ENCODE peak calls at places on chromosomes 13 and 19, in seven cellular contexts. C, Y, Q, X, H, F and E are unnamed samples. For H3K4me1, the result is how much of the 10 kb centered on the place peaks cover.

GRCh38 chr13:77048592-77048991 is 21.6 kb upstream of the FBXL3 start:
- DNase-seq in C (no peak), Y (no peak), Q (no peak), X (peak), H (no peak), F (no peak), E (no peak)

GRCh38 chr13:32824671-32825070 is 191.6 kb upstream of the KL start:
- DNase-seq in C (no peak), Y (no peak), Q (no peak), X (peak), H (peak), F (no peak), E (no peak)

GRCh38 chr13:51148952-51149573 is 38.0 kb upstream of the C13orf42 start:
- DNase-seq in C (no peak), Y (no peak), Q (peak), X (peak), H (no peak), F (no peak), E (no peak)

GRCh38 chr19:14375055-14375581 is 6.1 kb upstream of the ADGRE5 start:
- DNase-seq in C (peak), Y (no peak), Q (no peak), X (no peak), H (no peak), F (no peak), E (no peak)

GRCh38 chr19:41897181-41897580 is 14.2 kb downstream of the ARHGEF1 start:
- DNase-seq in C (no peak), Y (no peak), Q (no peak), X (no peak), H (no peak), F (no peak), E (no peak)

GRCh38 chr13:102317593-102317992 is 84.3 kb downstream of the FGF14 start:
- DNase-seq in C (peak), Y (no peak), Q (no peak), X (no peak), H (no peak), F (no peak), E (peak)

GRCh38 chr19:7863157-7863970 is 10.8 kb downstream of the PRR36 start:
- DNase-seq in C (no peak), Y (no peak), Q (no peak), X (peak), H (no peak), F (no peak), E (no peak)

GRCh38 chr19:14576363-14576762 is 4.5 kb upstream of the NDUFB7 start:
- DNase-seq in C (no peak), Y (no peak), Q (no peak), X (no peak), H (no peak), F (no peak), E (no peak)

GRCh38 chr13:84870190-84870589 is 929.0 kb downstream of the SLITRK6 start:
- DNase-seq in C (no peak), Y (no peak), Q (no peak), X (peak), H (no peak), F (no peak), E (no peak)

GRCh38 chr13:105193026-105193425 is 1342.4 kb downstream of the EFNB2 start:
- DNase-seq in C (no peak), Y (no peak), Q (no peak), X (no peak), H (no peak), F (no peak), E (no peak)

GRCh38 chr19:15453091-15453498 is 3.3 kb upstream of the WIZ start:
- DNase-seq in C (no peak), Y (no peak), Q (peak), X (peak), H (no peak), F (no peak), E (no peak)

GRCh38 chr19:18046066-18046718 is 38.2 kb downstream of the ARRDC2 start:
- DNase-seq in C (peak), Y (no peak), Q (no peak), X (no peak), H (no peak), F (no peak), E (no peak)

GRCh38 chr13:35984287-35984686 is 146.9 kb downstream of the DCLK1 start:
- DNase-seq in C (no peak), Y (no peak), Q (no peak), X (no peak), H (no peak), F (no peak), E (no peak)

GRCh38 chr13:99218969-99219368 is 18.3 kb downstream of the UBAC2 start:
- DNase-seq in C (no peak), Y (peak), Q (no peak), X (no peak), H (no peak), F (no peak), E (no peak)

GRCh38 chr13:26872444-26873173 is 112.0 kb upstream of the GPR12 start:
- DNase-seq in C (peak), Y (no peak), Q (peak), X (peak), H (peak), F (no peak), E (no peak)

GRCh38 chr13:40123962-40124647 is 468.6 kb downstream of the COG6 start:
- DNase-seq in C (no peak), Y (no peak), Q (no peak), X (no peak), H (no peak), F (no peak), E (no peak)

GRCh38 chr19:27971071-27971470 is 1241.9 kb downstream of the UQCRFS1 start:
- DNase-seq in C (no peak), Y (no peak), Q (no peak), X (peak), H (no peak), F (no peak), E (no peak)

GRCh38 chr13:41402695-41403511 is 54.4 kb upstream of the RGCC start:
- DNase-seq in C (no peak), Y (no peak), Q (no peak), X (peak), H (no peak), F (no peak), E (no peak)

GRCh38 chr13:74191036-74191809 is 57.0 kb upstream of the KLF12 start:
- DNase-seq in C (no peak), Y (no peak), Q (peak), X (no peak), H (no peak), F (no peak), E (no peak)

GRCh38 chr19:55118401-55118991 is 1.1 kb upstream of the PPP1R12C start:
- DNase-seq in C (no peak), Y (no peak), Q (no peak), X (peak), H (no peak), F (no peak), E (no peak)

GRCh38 chr13:79541426-79542049 is 60.6 kb downstream of the NDFIP2 start:
- DNase-seq in C (no peak), Y (peak), Q (peak), X (peak), H (peak), F (no peak), E (no peak)

GRCh38 chr13:25046274-25046984 is 49.5 kb upstream of the PABPC3 start:
- DNase-seq in C (no peak), Y (no peak), Q (no peak), X (peak), H (no peak), F (no peak), E (no peak)

GRCh38 chr13:93226623-93227279 is at the start of gene GPC6:
- DNase-seq in C (no peak), Y (no peak), Q (no peak), X (peak), H (no peak), F (no peak), E (no peak)

GRCh38 chr19:39351537-39352037 is 9.4 kb downstream of the SAMD4B start:
- DNase-seq in C (no peak), Y (peak), Q (no peak), X (no peak), H (no peak), F (no peak), E (no peak)

GRCh38 chr13:51643114-51643881 is 59.0 kb downstream of the WDFY2 start:
- DNase-seq in C (no peak), Y (no peak), Q (peak), X (peak), H (no peak), F (no peak), E (no peak)

GRCh38 chr19:12270854-12271253 is 23.8 kb downstream of the ZNF44 start:
- DNase-seq in C (no peak), Y (no peak), Q (no peak), X (no peak), H (no peak), F (no peak), E (no peak)

GRCh38 chr19:58054792-58055482 is 4.1 kb upstream of the ZNF135 start:
- DNase-seq in C (no peak), Y (no peak), Q (no peak), X (peak), H (no peak), F (no peak), E (no peak)

GRCh38 chr13:66567899-66568612 is 662.1 kb downstream of the PCDH9 start:
- DNase-seq in C (no peak), Y (no peak), Q (no peak), X (no peak), H (no peak), F (no peak), E (no peak)

GRCh38 chr13:96444676-96445075 is 354.8 kb downstream of the HS6ST3 start:
- DNase-seq in C (no peak), Y (no peak), Q (no peak), X (no peak), H (no peak), F (no peak), E (no peak)

GRCh38 chr13:113044431-113045114 is 61.0 kb upstream of the F7 start:
- DNase-seq in C (no peak), Y (no peak), Q (no peak), X (no peak), H (no peak), F (no peak), E (no peak)

GRCh38 chr13:26923824-26924605 is 163.4 kb upstream of the GPR12 start:
- DNase-seq in C (no peak), Y (no peak), Q (peak), X (no peak), H (no peak), F (no peak), E (no peak)

GRCh38 chr13:105847532-105848295 is 687.7 kb downstream of the EFNB2 start:
- DNase-seq in C (no peak), Y (no peak), Q (peak), X (no peak), H (no peak), F (no peak), E (no peak)

GRCh38 chr19:17137417-17137816 is 61.8 kb downstream of the MYO9B start:
- DNase-seq in C (peak), Y (no peak), Q (peak), X (no peak), H (no peak), F (no peak), E (no peak)

GRCh38 chr19:2389594-2389993 is 29.5 kb downstream of the TMPRSS9 start:
- DNase-seq in C (no peak), Y (no peak), Q (no peak), X (no peak), H (no peak), F (no peak), E (no peak)

GRCh38 chr13:72774019-72774418 is 7.7 kb downstream of the DIS3 start:
- DNase-seq in C (no peak), Y (no peak), Q (no peak), X (no peak), H (no peak), F (no peak), E (no peak)

GRCh38 chr13:103194871-103195270 is 128.7 kb upstream of the SLC10A2 start:
- DNase-seq in C (no peak), Y (no peak), Q (no peak), X (no peak), H (no peak), F (no peak), E (no peak)

DNA sequence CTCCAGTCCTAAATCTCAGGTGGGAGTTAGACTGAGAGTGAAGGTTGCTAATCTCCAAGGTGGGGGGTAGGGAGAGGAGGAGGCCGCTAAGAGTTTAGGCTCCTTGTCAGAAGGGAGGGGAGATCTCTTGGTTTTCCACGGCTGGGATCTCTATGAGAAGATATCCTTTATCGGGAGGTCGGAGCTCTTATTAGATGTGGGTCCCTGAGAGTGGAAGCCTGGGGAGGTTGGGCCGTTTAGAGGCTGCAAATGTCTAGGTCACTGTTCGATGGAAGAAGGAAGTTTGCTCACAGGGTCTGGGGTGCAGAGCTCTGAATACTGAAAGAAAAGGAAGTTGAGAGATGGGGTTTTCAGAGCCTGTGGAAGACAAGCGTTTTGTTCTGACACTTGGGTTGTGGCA is 3.8 kb downstream of the MYADM start:
- DNase-seq in C (no peak), Y (no peak), Q (no peak), X (no peak), H (no peak), F (no peak), E (no peak)
- H3K4me1 ChIP-seq in C (half or more), Y (under half), Q (under half), X (under half), H (under half), F (under half), E (half or more)

DNA sequence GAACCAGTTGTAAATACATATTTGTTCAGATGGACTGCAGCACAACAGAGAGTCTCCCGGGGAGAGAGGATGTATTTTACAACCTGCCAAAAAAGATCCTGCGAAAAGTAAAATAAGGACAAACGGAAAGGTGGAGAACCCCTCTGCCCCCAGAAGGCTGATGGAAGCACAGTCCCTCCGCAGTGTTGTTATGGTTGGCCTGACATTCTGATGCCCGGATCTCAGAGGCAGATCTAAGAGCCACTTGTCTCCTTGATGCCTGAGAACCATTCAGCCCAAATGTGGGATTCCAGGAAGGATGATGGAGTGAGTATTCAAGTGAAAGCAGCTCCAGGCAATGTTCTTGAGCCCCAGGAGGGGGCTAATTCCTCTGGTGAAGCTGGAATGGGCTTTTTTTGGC is 458.7 kb downstream of the ZNF536 start:
- DNase-seq in C (no peak), Y (no peak), Q (no peak), X (no peak), H (no peak), F (no peak), E (no peak)
- H3K27ac ChIP-seq in C (no peak), Y (no peak), Q (no peak), X (no peak), H (no peak), F (no peak), E (no peak)

DNA sequence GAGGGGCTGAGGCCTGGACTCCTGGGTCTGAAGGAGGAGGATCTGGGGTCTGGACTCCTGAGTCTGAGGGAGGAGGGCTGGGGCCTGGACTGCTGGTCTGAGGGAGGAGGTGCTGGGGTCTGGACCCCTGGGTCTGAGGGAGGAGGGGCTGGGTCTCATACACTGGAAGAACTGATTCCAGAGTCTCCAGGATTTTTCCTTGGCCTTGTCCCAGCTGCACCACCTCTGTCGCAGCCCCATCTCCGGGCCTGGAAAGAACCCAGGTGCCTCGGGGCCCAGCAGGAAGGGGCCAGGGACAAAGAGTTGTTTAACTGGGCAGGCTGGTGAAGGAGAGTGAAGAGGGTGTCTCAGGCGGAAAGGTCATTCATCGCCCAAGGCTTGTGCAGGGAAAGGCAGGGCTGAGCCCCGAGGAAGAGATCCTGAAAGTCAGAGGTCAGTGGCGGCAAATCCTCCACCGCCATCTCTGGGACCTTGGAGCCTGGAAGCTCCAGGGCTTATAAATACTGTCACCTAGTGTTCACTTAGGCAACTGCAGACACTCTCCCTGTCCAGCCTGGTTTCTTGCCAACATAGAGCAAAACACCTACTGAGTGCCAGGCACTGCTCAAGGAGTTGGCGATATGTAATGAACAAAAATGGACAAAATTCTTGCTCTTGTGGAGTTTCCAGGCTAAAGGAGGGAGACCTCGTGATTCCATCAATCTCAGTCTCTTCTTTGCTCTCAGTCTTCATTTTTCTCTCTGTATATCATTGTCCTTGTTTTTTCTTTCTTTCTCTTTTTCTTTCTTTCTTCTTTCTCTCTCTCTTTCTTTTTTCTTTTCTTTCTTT is 4.4 kb upstream of the KCNN4 start:
- DNase-seq in C (peak), Y (no peak), Q (peak), X (peak), H (peak), F (no peak), E (no peak)
- TF ChIP-seq POLR2AphosphoS5 in C (no peak), Y (no peak), Q (no peak), X (no peak), H (peak), F (no peak), E (no peak)

GRCh38 chr19:35639863-35640262 is 1.7 kb upstream of the ETV2 start:
- DNase-seq in C (no peak), Y (no peak), Q (no peak), X (no peak), H (no peak), F (no peak), E (no peak)
- H3K4me1 ChIP-seq in C (under half), Y (under half), Q (under half), X (under half), H (under half), F (under half), E (under half)

DNA sequence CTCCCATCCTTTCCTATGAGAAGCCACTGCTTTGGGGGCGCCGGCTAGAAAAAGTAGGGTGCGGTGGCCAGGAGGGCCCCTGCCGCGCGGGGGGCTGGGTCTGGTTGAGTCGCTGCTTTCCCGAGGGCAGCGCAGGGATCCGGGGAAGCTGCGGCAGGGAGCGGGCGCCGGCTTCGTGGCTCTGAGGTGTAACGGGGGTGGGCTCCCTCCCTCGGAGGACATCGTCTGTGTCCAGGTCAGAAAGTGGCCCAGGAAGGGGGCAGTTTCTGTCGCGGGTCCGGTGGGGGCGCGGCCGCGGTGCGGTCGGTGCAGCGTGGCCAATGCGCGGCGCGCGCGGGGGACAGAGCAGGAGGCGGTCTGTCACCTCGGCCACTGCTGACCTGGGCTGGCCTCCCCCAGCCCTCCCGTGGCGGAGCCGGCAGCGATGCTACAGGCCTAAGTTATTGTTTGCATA is 15.6 kb upstream of the NPAS1 start:
- DNase-seq in C (no peak), Y (no peak), Q (no peak), X (no peak), H (no peak), F (no peak), E (no peak)
- H3K27ac ChIP-seq in C (no peak), Y (no peak), Q (no peak), X (no peak), H (no peak), F (no peak), E (no peak)

GRCh38 chr19:48962029-48962848 is 2.9 kb upstream of the FTL start:
- DNase-seq in C (peak), Y (no peak), Q (no peak), X (peak), H (no peak), F (no peak), E (no peak)
- TF ChIP-seq POLR2AphosphoS5 in C (no peak), Y (peak), Q (peak), X (peak), H (peak), F (no peak), E (no peak)

GRCh38 chr19:1248454-1249297 is at the start of gene MIDN:
- DNase-seq in C (peak), Y (no peak), Q (peak), X (peak), H (no peak), F (peak), E (peak)
- H3K4me1 ChIP-seq in C (half or more), Y (under half), Q (under half), X (under half), H (under half), F (under half), E (half or more)

GRCh38 chr13:29937379-29937778 is 87.0 kb upstream of the UBL3 start:
- DNase-seq in C (no peak), Y (no peak), Q (no peak), X (no peak), H (no peak), F (no peak), E (no peak)

GRCh38 chr13:29934531-29935308 is 84.3 kb upstream of the UBL3 start:
- DNase-seq in C (no peak), Y (no peak), Q (no peak), X (no peak), H (no peak), F (no peak), E (no peak)

GRCh38 chr13:29935309-29935981 is 85.0 kb upstream of the UBL3 start:
- DNase-seq in C (peak), Y (peak), Q (no peak), X (no peak), H (no peak), F (no peak), E (no peak)

GRCh38 chr13:29936961-29937360 is 86.5 kb upstream of the UBL3 start:
- DNase-seq in C (no peak), Y (no peak), Q (no peak), X (no peak), H (no peak), F (no peak), E (no peak)

GRCh38 chr13:29936051-29936813 is 85.8 kb upstream of the UBL3 start:
- DNase-seq in C (no peak), Y (no peak), Q (no peak), X (no peak), H (no peak), F (no peak), E (no peak)
- H3K27ac ChIP-seq in C (peak), Y (no peak), Q (no peak), X (no peak), H (no peak), F (no peak), E (no peak)